ENCODE peak calls at places on chromosomes 12 and 14, in five cellular contexts. One of them, this sample, is unnamed.

GRCh38 chr14:33475623-33476022 is 475.3 kb downstream of the EGLN3 start:
- DNase-seq in HCT116: no peak
- DNase-seq in uterus: no peak
- DNase-seq in GM23338: peak
- DNase-seq in A673: peak
- DNase-seq in this sample: peak

GRCh38 chr12:47391566-47391965 is 311.8 kb upstream of the AMIGO2 start:
- DNase-seq in HCT116: no peak
- DNase-seq in uterus: no peak
- DNase-seq in GM23338: no peak
- DNase-seq in A673: no peak
- DNase-seq in this sample: no peak

GRCh38 chr12:106724116-106724515 is 50.4 kb upstream of the RIC8B start:
- DNase-seq in HCT116: no peak
- DNase-seq in uterus: no peak
- DNase-seq in GM23338: no peak
- DNase-seq in A673: no peak
- DNase-seq in this sample: no peak

GRCh38 chr12:13209279-13210021 is 12.9 kb downstream of the EMP1 start:
- DNase-seq in HCT116: no peak
- DNase-seq in uterus: no peak
- DNase-seq in GM23338: no peak
- DNase-seq in A673: no peak
- DNase-seq in this sample: no peak

GRCh38 chr12:60066655-60067054 is 470.8 kb downstream of the SLC16A7 start:
- DNase-seq in HCT116: no peak
- DNase-seq in uterus: no peak
- DNase-seq in GM23338: no peak
- DNase-seq in A673: no peak
- DNase-seq in this sample: no peak

GRCh38 chr12:66438601-66439000 is 136.3 kb downstream of the HELB start:
- DNase-seq in HCT116: no peak
- DNase-seq in uterus: no peak
- DNase-seq in GM23338: no peak
- DNase-seq in A673: no peak
- DNase-seq in this sample: no peak

GRCh38 chr12:114476159-114476558 is 70.2 kb upstream of the TBX5 start:
- DNase-seq in HCT116: peak
- DNase-seq in uterus: no peak
- DNase-seq in GM23338: peak
- DNase-seq in A673: peak
- DNase-seq in this sample: no peak

GRCh38 chr12:10363922-10364838 is 25.7 kb downstream of the KLRK1 start:
- DNase-seq in HCT116: no peak
- DNase-seq in uterus: peak
- DNase-seq in GM23338: no peak
- DNase-seq in A673: peak
- DNase-seq in this sample: no peak

GRCh38 chr14:29798078-29798477 is 129.6 kb downstream of the PRKD1 start:
- DNase-seq in HCT116: no peak
- DNase-seq in uterus: no peak
- DNase-seq in GM23338: no peak
- DNase-seq in A673: no peak
- DNase-seq in this sample: no peak

GRCh38 chr12:72057330-72057911 is 118.8 kb downstream of the TPH2 start:
- DNase-seq in HCT116: no peak
- DNase-seq in uterus: no peak
- DNase-seq in GM23338: no peak
- DNase-seq in A673: peak
- DNase-seq in this sample: no peak

GRCh38 chr12:131438874-131439273 is 272.0 kb upstream of the SFSWAP start:
- DNase-seq in HCT116: no peak
- DNase-seq in uterus: no peak
- DNase-seq in GM23338: peak
- DNase-seq in A673: no peak
- DNase-seq in this sample: no peak

GRCh38 chr14:102159841-102160240 is 20.1 kb downstream of the WDR20 start:
- DNase-seq in HCT116: no peak
- DNase-seq in uterus: no peak
- DNase-seq in GM23338: no peak
- DNase-seq in A673: no peak
- DNase-seq in this sample: no peak

GRCh38 chr14:54348001-54348611 is 48.7 kb upstream of the CDKN3 start:
- DNase-seq in HCT116: peak
- DNase-seq in uterus: no peak
- DNase-seq in GM23338: peak
- DNase-seq in A673: peak
- DNase-seq in this sample: no peak

GRCh38 chr12:50929831-50930230 is 22.5 kb upstream of the HIGD1C start:
- DNase-seq in HCT116: no peak
- DNase-seq in uterus: no peak
- DNase-seq in GM23338: no peak
- DNase-seq in A673: no peak
- DNase-seq in this sample: no peak

GRCh38 chr12:57487597-57488396 is at the start of gene MARS1:
- DNase-seq in HCT116: peak
- DNase-seq in uterus: peak
- DNase-seq in GM23338: peak
- DNase-seq in A673: peak
- DNase-seq in this sample: peak
- TF ChIP-seq CTCF in HCT116: no peak
- TF ChIP-seq CTCF in uterus: peak
- TF ChIP-seq CTCF in GM23338: peak
- TF ChIP-seq CTCF in A673: peak
- TF ChIP-seq CTCF in this sample: no peak

GRCh38 chr12:52411806-52412205 is 5.7 kb upstream of the KRT82 start:
- DNase-seq in HCT116: no peak
- DNase-seq in uterus: no peak
- DNase-seq in GM23338: no peak
- DNase-seq in A673: no peak
- DNase-seq in this sample: no peak

GRCh38 chr12:52403561-52403960 is 2.6 kb downstream of the KRT82 start:
- DNase-seq in HCT116: no peak
- DNase-seq in uterus: no peak
- DNase-seq in GM23338: no peak
- DNase-seq in A673: no peak
- DNase-seq in this sample: no peak

GRCh38 chr12:52404951-52405350 is 1.2 kb downstream of the KRT82 start:
- DNase-seq in HCT116: no peak
- DNase-seq in uterus: no peak
- DNase-seq in GM23338: no peak
- DNase-seq in A673: no peak
- DNase-seq in this sample: no peak

GRCh38 chr12:52405922-52406385 is at the start of gene KRT82:
- DNase-seq in HCT116: no peak
- DNase-seq in uterus: no peak
- DNase-seq in GM23338: no peak
- DNase-seq in A673: no peak
- DNase-seq in this sample: no peak

DNA sequence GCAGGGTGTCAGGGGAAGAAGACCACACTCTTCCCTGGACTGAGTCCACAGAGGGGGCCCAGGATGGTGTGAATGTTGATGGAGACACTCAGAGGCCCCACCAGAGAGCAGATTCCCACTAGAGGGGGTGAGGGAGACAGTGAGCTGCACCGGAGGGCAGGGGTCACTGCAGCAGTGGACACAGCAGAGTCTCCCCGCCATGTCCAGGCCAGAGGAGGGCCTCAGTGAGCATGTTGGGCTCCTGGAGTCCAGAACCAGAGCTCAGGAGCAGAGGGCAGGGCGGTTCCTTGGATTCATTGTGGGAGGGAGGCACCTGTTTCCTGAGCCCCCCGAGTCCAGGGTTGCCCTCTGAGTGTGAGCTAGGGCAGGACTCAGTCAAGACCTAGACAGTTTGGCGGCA is 1.8 kb upstream of the KRT82 start:
- DNase-seq in HCT116: no peak
- DNase-seq in uterus: no peak
- DNase-seq in GM23338: no peak
- DNase-seq in A673: no peak
- DNase-seq in this sample: no peak
- TF ChIP-seq CTCF in HCT116: peak
- TF ChIP-seq CTCF in uterus: no peak
- TF ChIP-seq CTCF in GM23338: peak
- TF ChIP-seq CTCF in A673: no peak
- TF ChIP-seq CTCF in this sample: no peak

GRCh38 chr14:71863049-71863448 is 69.2 kb upstream of the RGS6 start:
- DNase-seq in HCT116: no peak
- DNase-seq in uterus: no peak
- DNase-seq in GM23338: no peak
- DNase-seq in A673: no peak
- DNase-seq in this sample: no peak
- TF ChIP-seq CTCF in HCT116: no peak
- TF ChIP-seq CTCF in uterus: no peak
- TF ChIP-seq CTCF in GM23338: peak
- TF ChIP-seq CTCF in A673: no peak
- TF ChIP-seq CTCF in this sample: no peak

DNA sequence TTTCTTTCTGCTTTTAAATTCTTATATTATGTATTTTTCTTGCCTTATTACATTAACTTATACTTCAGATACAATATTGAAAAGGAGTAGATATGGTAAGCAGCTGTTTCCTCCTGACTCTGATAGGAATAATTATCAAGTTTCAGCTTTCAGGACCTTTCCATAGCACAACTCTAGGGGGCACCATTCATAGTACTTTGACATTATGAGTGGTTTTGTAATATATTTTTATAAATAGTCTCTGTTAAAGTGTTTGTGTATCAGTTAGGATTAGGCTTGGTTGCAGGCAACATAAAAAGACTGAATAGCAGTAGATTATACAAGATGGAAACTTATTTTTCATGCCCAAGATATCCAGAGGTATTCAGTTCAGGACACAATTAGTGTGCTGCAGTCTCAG is 27.9 kb upstream of the PARP11 start:
- DNase-seq in HCT116: no peak
- DNase-seq in uterus: no peak
- DNase-seq in GM23338: no peak
- DNase-seq in A673: no peak
- DNase-seq in this sample: no peak
- TF ChIP-seq CTCF in HCT116: no peak
- TF ChIP-seq CTCF in uterus: no peak
- TF ChIP-seq CTCF in GM23338: peak
- TF ChIP-seq CTCF in A673: no peak
- TF ChIP-seq CTCF in this sample: peak

This sample was measured in progenitor cell of endocrine pancreas.